ENCODE peak calls at places on chromosomes 7 and 10, in five cellular contexts. W is GOT3; Y is stimulated activated naive CD8-positive, alpha-beta T cell treated with anti-CD3 and anti-CD28 coated beads, Interleukin-15, Interleukin-2, amounts not matched to agents 100 U/mL and 50 U/mL, for 24 hours; G is AML-193; V is D721Med. U is an unnamed sample.

GRCh38 chr10:71921319-71922027 is 42.7 kb upstream of the CHST3 start:
- DNase-seq in W (no peak), V (no peak), Y (no peak), G (no peak), U (no peak)

GRCh38 chr10:77475522-77475921 is 162.1 kb downstream of the KCNMA1 start:
- DNase-seq in Y (no peak), W (no peak), V (no peak), G (no peak), U (no peak)

GRCh38 chr10:60739581-60739980 is 38.7 kb upstream of the CDK1 start:
- DNase-seq in W (no peak), Y (no peak), G (no peak), V (no peak), U (no peak)

GRCh38 chr7:51327287-51327717 is 10.7 kb upstream of the COBL start:
- DNase-seq in W (no peak), V (no peak), Y (no peak), G (no peak), U (no peak)

GRCh38 chr7:1229334-1229935 is 3.2 kb upstream of the UNCX start:
- DNase-seq in V (no peak), Y (no peak), W (no peak), G (no peak), U (no peak)

GRCh38 chr7:81173766-81174281 is 255.0 kb upstream of the SEMA3C start:
- DNase-seq in W (no peak), V (no peak), G (no peak), Y (no peak), U (no peak)

GRCh38 chr7:106568680-106569499 is 92.1 kb downstream of the CCDC71L start:
- DNase-seq in W (no peak), Y (no peak), V (no peak), G (peak; percentile 49), U (no peak)

GRCh38 chr10:49761789-49762565 is at the start of gene OGDHL:
- DNase-seq in Y (peak; percentile 79), W (no peak), G (no peak), V (peak; percentile 47), U (no peak)

GRCh38 chr10:14173391-14173705 is 157.4 kb downstream of the FRMD4A start:
- DNase-seq in G (no peak), Y (no peak), W (no peak), V (no peak), U (no peak)

GRCh38 chr7:108603922-108604684 is 34.4 kb downstream of the DNAJB9 start:
- DNase-seq in Y (no peak), W (no peak), V (no peak), G (no peak), U (no peak)

GRCh38 chr7:117012284-117013174 is 59.2 kb downstream of the ST7 start:
- DNase-seq in V (no peak), Y (no peak), W (no peak), G (peak; percentile 56), U (no peak)

GRCh38 chr7:76300210-76300731 is 2.2 kb upstream of the HSPB1 start:
- DNase-seq in W (no peak), G (no peak), Y (no peak), V (no peak), U (no peak)

GRCh38 chr7:36575832-36576231 is 148.5 kb downstream of the AOAH start:
- DNase-seq in W (no peak), Y (no peak), G (no peak), V (no peak), U (no peak)

GRCh38 chr10:64090865-64091264 is 569.7 kb downstream of the REEP3 start:
- DNase-seq in W (no peak), G (no peak), Y (no peak), V (no peak), U (no peak)

GRCh38 chr10:3419719-3420495 is 247.3 kb upstream of the PITRM1 start:
- DNase-seq in V (no peak), Y (no peak), G (no peak), W (no peak), U (no peak)

GRCh38 chr7:66883716-66884115 is 37.3 kb upstream of the TMEM248 start:
- DNase-seq in G (no peak), W (no peak), V (no peak), Y (no peak), U (no peak)

GRCh38 chr7:111883241-111883640 is 320.9 kb upstream of the IMMP2L start:
- DNase-seq in V (no peak), W (no peak), Y (no peak), G (no peak), U (no peak)

GRCh38 chr7:82975811-82976468 is 186.7 kb downstream of the PCLO start:
- DNase-seq in Y (no peak), G (no peak), W (no peak), V (no peak), U (no peak)

GRCh38 chr7:1695800-1696454 is 25.9 kb downstream of the ELFN1 start:
- DNase-seq in V (no peak), W (no peak), G (no peak), Y (no peak), U (peak; percentile 1)

GRCh38 chr10:17616403-17617030 is 657 bp downstream of the HACD1 start:
- DNase-seq in G (peak; percentile 73), V (no peak), W (no peak), Y (peak; percentile 50), U (peak; percentile 92)

GRCh38 chr10:30219977-30220751 is 128.9 kb downstream of the MTPAP start:
- DNase-seq in W (no peak), V (no peak), G (peak; percentile 63), Y (no peak), U (no peak)

GRCh38 chr7:104124469-104124868 is 83.3 kb downstream of the ORC5 start:
- DNase-seq in Y (no peak), G (no peak), V (no peak), W (no peak), U (no peak)

GRCh38 chr7:469591-469961 is 50.1 kb downstream of the PDGFA start:
- DNase-seq in V (no peak), W (no peak), Y (no peak), G (no peak), U (no peak)

GRCh38 chr10:104246981-104247380 is 7.7 kb upstream of the GSTO1 start:
- DNase-seq in V (no peak), Y (no peak), W (no peak), G (peak; percentile 45), U (no peak)

GRCh38 chr10:132546567-132547420 is 9.2 kb downstream of the INPP5A start:
- DNase-seq in Y (peak; percentile 35), W (no peak), V (no peak), G (no peak), U (no peak)

U was measured in ascending aorta.